ENCODE peak calls at places on chromosome X, in ten cellular contexts. F is uterus, K is tibial nerve, D is endothelial cell of umbilical vein, A is vagina, B is right lobe of liver, V is suprapubic skin, P is A549, N is gastrocnemius medialis, E is HCT116. J is an unnamed sample.

GRCh38 chrX:140040397-140040796 is 75.1 kb upstream of the CXorf66 start:
- DNase-seq in F (no peak), K (no peak), D (no peak), A (no peak), B (no peak), V (no peak), P (peak; percentile 21), N (no peak), E (no peak), J (no peak)

GRCh38 chrX:43551590-43551989 is 104.5 kb upstream of the MAOA start:
- DNase-seq in F (no peak), K (no peak), D (no peak), A (no peak), B (no peak), V (no peak), P (no peak), N (no peak), E (no peak), J (no peak)

GRCh38 chrX:107626916-107627315 is 1.4 kb upstream of the PRPS1 start:
- DNase-seq in F (no peak), K (no peak), D (no peak), A (no peak), B (no peak), V (no peak), P (peak; percentile 65), N (no peak), E (no peak), J (no peak)

GRCh38 chrX:133444196-133444595 is 28.9 kb upstream of the GPC4 start:
- DNase-seq in F (no peak), K (no peak), D (no peak), A (no peak), B (no peak), V (no peak), P (no peak), N (no peak), E (no peak), J (no peak)

GRCh38 chrX:75781618-75782017 is 3.4 kb downstream of the MAGEE2 start:
- DNase-seq in F (peak; percentile 34), K (no peak), D (no peak), A (no peak), B (no peak), V (no peak), P (no peak), N (no peak), E (no peak), J (no peak)

GRCh38 chrX:97743014-97743413 is 859.3 kb downstream of the RPA4 start:
- DNase-seq in F (no peak), K (no peak), D (no peak), A (no peak), B (no peak), V (no peak), P (peak; percentile 0), N (no peak), E (no peak), J (no peak)

GRCh38 chrX:115226929-115227328 is 7.0 kb downstream of the LRCH2 start:
- DNase-seq in F (no peak), K (no peak), D (peak; percentile 17), A (no peak), B (no peak), V (no peak), P (peak; percentile 51), N (no peak), E (peak; percentile 34), J (no peak)

GRCh38 chrX:138710866-138711331 is 618 bp downstream of the FGF13 start:
- DNase-seq in F (peak; percentile 16), K (no peak), D (no peak), A (no peak), B (peak; percentile 21), V (no peak), P (no peak), N (no peak), E (no peak), J (peak; percentile 82)

GRCh38 chrX:1493877-1494510 is 41.3 kb upstream of the ASMTL start:
- DNase-seq in F (no peak), K (no peak), D (no peak), A (no peak), B (peak; percentile 39), V (no peak), P (no peak), N (no peak), E (no peak), J (peak; percentile 79)

GRCh38 chrX:51598899-51599298 is 19.8 kb downstream of the CENPVL3 start:
- DNase-seq in F (no peak), K (no peak), D (no peak), A (no peak), B (no peak), V (no peak), P (no peak), N (no peak), E (no peak), J (no peak)

GRCh38 chrX:103831803-103832544 is at the start of gene RAB9B:
- DNase-seq in F (peak; percentile 73), K (peak; percentile 13), D (peak; percentile 41), A (no peak), B (peak; percentile 47), V (peak; percentile 67), P (no peak), N (peak; percentile 63), E (no peak), J (peak; percentile 88)

DNA sequence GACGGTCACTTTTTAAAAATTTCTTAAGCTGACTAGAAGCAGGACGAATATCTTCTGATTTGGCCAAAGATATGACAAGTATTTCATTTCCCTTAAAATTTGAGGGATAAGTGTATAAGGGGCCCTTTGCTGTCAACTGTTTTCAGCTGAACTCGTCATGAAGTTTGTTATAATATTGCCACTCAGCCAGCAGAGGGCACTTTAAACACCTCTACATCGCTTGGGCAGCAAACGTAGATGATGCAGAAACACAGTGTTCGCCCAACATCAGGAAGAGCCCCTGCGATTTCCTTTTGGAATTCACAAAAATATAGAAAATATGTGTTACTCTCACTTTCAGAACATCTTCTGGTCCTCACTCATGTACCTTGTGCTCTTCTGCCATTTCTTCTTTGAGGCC is 435.7 kb upstream of the FMR1 start:
- DNase-seq in F (no peak), K (no peak), D (no peak), A (no peak), B (no peak), V (no peak), P (peak; percentile 10), N (no peak), E (no peak), J (no peak)
- TF ChIP-seq CTCF in F (no peak), K (no peak), D (no peak), A (no peak), B (peak; percentile 34), V (no peak), P (peak; percentile 6), N (no peak), E (no peak), J (no peak)

DNA sequence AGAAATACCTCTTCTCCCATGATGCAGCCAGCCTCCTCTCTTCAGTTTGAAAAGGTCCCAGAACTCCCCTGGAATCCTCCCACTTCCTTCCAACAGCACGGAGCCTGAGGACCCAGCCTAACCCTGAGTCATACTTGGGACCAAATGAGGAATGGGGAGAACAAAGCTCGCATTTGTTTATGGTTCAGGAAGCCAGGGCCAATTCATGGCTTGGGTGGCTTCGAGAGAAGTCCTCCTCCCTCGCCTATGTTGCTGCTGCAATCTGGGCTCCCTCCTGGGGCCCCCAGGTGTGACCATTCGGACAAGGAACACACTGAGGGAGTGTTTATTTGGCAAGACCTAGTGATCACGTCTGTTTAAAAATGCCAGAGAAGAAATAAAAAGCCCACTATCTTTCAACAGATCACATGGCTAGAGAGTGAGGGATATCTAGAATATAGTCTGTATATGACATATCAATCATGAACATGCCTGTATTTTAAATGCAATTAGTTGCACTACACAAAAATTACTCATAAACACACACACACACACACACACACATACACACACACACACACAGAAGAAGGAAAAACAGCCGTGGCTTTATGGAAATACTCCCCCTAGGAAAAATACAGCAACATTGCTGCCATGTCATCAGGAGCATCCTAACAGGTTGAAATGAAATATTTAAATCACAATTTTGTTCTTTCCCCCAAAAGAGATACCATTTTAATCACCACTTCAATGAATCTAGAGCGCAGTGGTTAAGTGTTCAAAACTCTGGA is 155.7 kb upstream of the MAP3K15 start:
- DNase-seq in F (peak; percentile 38), K (peak; percentile 29), D (peak; percentile 48), A (no peak), B (no peak), V (peak; percentile 77), P (peak; percentile 87), N (peak; percentile 22), E (peak; percentile 79), J (no peak)
- TF ChIP-seq POLR2A in F (no peak), K (no peak), D (no peak), A (no peak), B (no peak), V (no peak), P (peak; percentile 35), N (no peak), E (no peak), J (no peak)

GRCh38 chrX:12894074-12894691 is 12.2 kb upstream of the TLR8 start:
- DNase-seq in F (no peak), K (peak; percentile 29), D (peak; percentile 38), A (no peak), B (no peak), V (no peak), P (peak; percentile 21), N (no peak), E (peak; percentile 21), J (no peak)
- TF ChIP-seq CTCF in F (peak; percentile 38), K (peak; percentile 42), D (peak; percentile 52), A (peak; percentile 17), B (peak; percentile 42), V (peak; percentile 31), P (peak; percentile 50), N (no peak), E (peak; percentile 72), J (no peak)

GRCh38 chrX:46811101-46811500 is 25.7 kb upstream of the RP2 start:
- DNase-seq in F (no peak), K (no peak), D (peak; percentile 1), A (no peak), B (no peak), V (no peak), P (no peak), N (no peak), E (no peak), J (no peak)

GRCh38 chrX:46814966-46815365 is 21.9 kb upstream of the RP2 start:
- DNase-seq in F (no peak), K (no peak), D (no peak), A (no peak), B (no peak), V (no peak), P (no peak), N (no peak), E (no peak), J (no peak)

DNA sequence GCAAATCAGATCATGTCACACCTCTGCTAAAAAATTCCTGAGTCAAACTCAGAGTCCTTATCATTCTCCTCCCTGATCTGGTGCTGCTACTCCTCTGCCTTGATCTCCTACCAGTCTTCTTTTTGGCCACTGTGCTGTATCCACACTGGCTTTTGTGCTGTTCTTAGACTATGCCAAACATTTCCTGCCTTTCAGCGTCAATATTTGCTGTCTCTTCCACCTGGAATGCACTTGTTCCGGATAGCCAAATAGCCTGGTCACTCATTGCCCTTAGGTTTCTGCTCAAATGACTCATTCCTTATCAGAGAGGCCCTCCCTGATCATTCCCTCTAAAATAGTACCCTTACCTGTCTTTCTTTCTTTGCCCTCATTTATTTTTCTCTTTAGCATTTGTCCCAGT is 24.4 kb upstream of the RP2 start:
- DNase-seq in F (no peak), K (no peak), D (peak; percentile 14), A (no peak), B (peak; percentile 48), V (no peak), P (peak; percentile 75), N (no peak), E (no peak), J (no peak)
- TF ChIP-seq POLR2A in F (no peak), K (no peak), D (no peak), A (no peak), B (no peak), V (no peak), P (no peak), N (no peak), E (no peak), J (no peak)